ENCODE peak calls at places on chromosomes 6 and 20, in four cellular contexts. One of them, this sample, is unnamed.

GRCh38 chr20:52974155-52974554 is 2.0 kb downstream of the TSHZ2 start:
- DNase-seq in K562: no peak
- DNase-seq in HepG2: no peak
- DNase-seq in Panc1: no peak
- DNase-seq in this sample: no peak

GRCh38 chr6:132096245-132096644 is 145.1 kb upstream of the CCN2 start:
- DNase-seq in Panc1: no peak
- DNase-seq in HepG2: peak
- DNase-seq in K562: no peak
- DNase-seq in this sample: no peak

GRCh38 chr20:9235518-9235917 is 166.6 kb downstream of the PLCB4 start:
- DNase-seq in HepG2: no peak
- DNase-seq in Panc1: no peak
- DNase-seq in K562: no peak
- DNase-seq in this sample: no peak

GRCh38 chr20:18831830-18832229 is 18.2 kb downstream of the SCP2D1 start:
- DNase-seq in HepG2: no peak
- DNase-seq in K562: no peak
- DNase-seq in Panc1: no peak
- DNase-seq in this sample: no peak

GRCh38 chr6:101011165-101011564 is 130.0 kb upstream of the ASCC3 start:
- DNase-seq in HepG2: no peak
- DNase-seq in Panc1: no peak
- DNase-seq in K562: no peak
- DNase-seq in this sample: no peak

GRCh38 chr20:13141541-13141940 is 79.5 kb upstream of the ISM1 start:
- DNase-seq in HepG2: no peak
- DNase-seq in K562: no peak
- DNase-seq in Panc1: no peak
- DNase-seq in this sample: no peak

GRCh38 chr20:53581444-53582311 is 12.0 kb downstream of the ZNF217 start:
- DNase-seq in HepG2: no peak
- DNase-seq in Panc1: no peak
- DNase-seq in K562: no peak
- DNase-seq in this sample: no peak

GRCh38 chr6:37705239-37706051 is 7.8 kb upstream of the MDGA1 start:
- DNase-seq in K562: peak
- DNase-seq in HepG2: no peak
- DNase-seq in Panc1: no peak
- DNase-seq in this sample: no peak

GRCh38 chr6:37489697-37490336 is 9.9 kb downstream of the CCDC167 start:
- DNase-seq in K562: peak
- DNase-seq in Panc1: no peak
- DNase-seq in HepG2: peak
- DNase-seq in this sample: no peak

GRCh38 chr6:170344631-170345576 is 38.3 kb downstream of the FAM120B start:
- DNase-seq in HepG2: peak
- DNase-seq in K562: no peak
- DNase-seq in Panc1: no peak
- DNase-seq in this sample: peak

GRCh38 chr20:51695574-51696303 is 72.5 kb downstream of the ATP9A start:
- DNase-seq in K562: no peak
- DNase-seq in HepG2: peak
- DNase-seq in Panc1: no peak
- DNase-seq in this sample: no peak

GRCh38 chr6:14366315-14366714 is 248.7 kb downstream of the CD83 start:
- DNase-seq in K562: no peak
- DNase-seq in HepG2: no peak
- DNase-seq in Panc1: no peak
- DNase-seq in this sample: no peak

GRCh38 chr6:76792394-76792793 is 670.9 kb downstream of the HTR1B start:
- DNase-seq in HepG2: no peak
- DNase-seq in K562: no peak
- DNase-seq in Panc1: no peak
- DNase-seq in this sample: no peak

GRCh38 chr6:53567701-53568100 is 22.8 kb upstream of the GCLC start:
- DNase-seq in K562: no peak
- DNase-seq in HepG2: no peak
- DNase-seq in Panc1: no peak
- DNase-seq in this sample: no peak

GRCh38 chr6:53565886-53566285 is 21.0 kb upstream of the GCLC start:
- DNase-seq in K562: no peak
- DNase-seq in HepG2: no peak
- DNase-seq in Panc1: no peak
- DNase-seq in this sample: no peak

GRCh38 chr6:53566755-53567154 is 21.9 kb upstream of the GCLC start:
- DNase-seq in HepG2: no peak
- DNase-seq in Panc1: no peak
- DNase-seq in K562: no peak
- DNase-seq in this sample: no peak

GRCh38 chr6:53573299-53573698 is 28.4 kb upstream of the GCLC start:
- DNase-seq in HepG2: no peak
- DNase-seq in Panc1: no peak
- DNase-seq in K562: peak
- DNase-seq in this sample: no peak

GRCh38 chr6:53568776-53569616 is 24.1 kb upstream of the GCLC start:
- DNase-seq in HepG2: no peak
- DNase-seq in Panc1: no peak
- DNase-seq in K562: no peak
- DNase-seq in this sample: no peak
- TF ChIP-seq TCF7L2 in HepG2: no peak
- TF ChIP-seq TCF7L2 in Panc1: no peak
- TF ChIP-seq TCF7L2 in K562: no peak
- TF ChIP-seq TCF7L2 in this sample: no peak

GRCh38 chr6:44054635-44055559 is 72.4 kb downstream of the MRPL14 start:
- DNase-seq in K562: no peak
- DNase-seq in HepG2: no peak
- DNase-seq in Panc1: no peak
- DNase-seq in this sample: no peak
- TF ChIP-seq TCF7L2 in K562: no peak
- TF ChIP-seq TCF7L2 in HepG2: no peak
- TF ChIP-seq TCF7L2 in Panc1: no peak
- TF ChIP-seq TCF7L2 in this sample: no peak

GRCh38 chr6:69894578-69895347 is 28.4 kb downstream of the COL19A1 start:
- DNase-seq in K562: no peak
- DNase-seq in HepG2: no peak
- DNase-seq in Panc1: no peak
- DNase-seq in this sample: no peak
- TF ChIP-seq TCF7L2 in K562: no peak
- TF ChIP-seq TCF7L2 in HepG2: no peak
- TF ChIP-seq TCF7L2 in Panc1: no peak
- TF ChIP-seq TCF7L2 in this sample: no peak

DNA sequence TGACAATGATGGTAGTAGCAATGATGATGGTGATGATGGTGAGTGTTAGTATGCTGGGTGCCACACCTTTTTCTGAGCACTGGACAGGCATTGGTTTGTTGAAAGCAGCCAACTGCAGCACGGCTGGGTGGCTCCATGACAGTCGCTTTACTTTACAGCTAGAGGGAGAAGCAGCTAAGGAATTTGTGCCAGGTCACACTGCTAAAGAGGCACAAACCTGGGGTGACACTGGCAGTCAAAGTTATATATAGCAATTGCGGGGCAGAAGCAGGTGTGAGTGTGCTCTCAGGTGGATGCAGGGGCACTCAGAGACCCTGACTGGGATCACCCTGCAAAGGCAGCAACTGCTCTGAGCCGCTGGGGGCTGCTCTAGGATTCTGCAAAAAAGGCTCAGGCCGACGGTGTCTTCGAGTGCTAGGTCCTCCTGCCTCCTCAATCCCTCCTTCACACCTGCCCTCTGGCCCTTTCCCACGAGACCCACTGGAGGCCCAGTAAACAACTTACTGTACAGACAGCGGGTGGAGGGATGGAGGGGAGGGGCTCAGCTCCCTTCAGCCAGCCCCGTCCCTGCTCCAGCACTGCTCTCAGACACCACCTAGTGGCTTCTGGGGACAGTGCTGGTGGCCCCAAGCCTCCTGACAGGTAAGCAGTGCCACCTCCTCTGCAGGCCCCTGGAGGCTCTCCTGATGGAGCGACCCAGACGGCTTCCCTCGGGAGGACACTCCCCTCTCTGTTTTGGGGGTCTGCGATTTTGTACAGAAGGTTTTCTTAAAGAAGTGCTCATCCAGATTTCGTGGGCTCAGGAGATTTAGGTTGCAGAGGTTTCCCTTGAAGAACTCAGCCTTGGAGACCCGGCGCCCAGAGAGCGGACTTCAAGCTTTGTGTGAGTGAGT is 4.4 kb upstream of the RPS21 start:
- DNase-seq in HepG2: peak
- DNase-seq in Panc1: no peak
- DNase-seq in K562: peak
- DNase-seq in this sample: peak
- TF ChIP-seq TCF7L2 in HepG2: no peak
- TF ChIP-seq TCF7L2 in Panc1: no peak
- TF ChIP-seq TCF7L2 in K562: no peak
- TF ChIP-seq TCF7L2 in this sample: no peak

DNA sequence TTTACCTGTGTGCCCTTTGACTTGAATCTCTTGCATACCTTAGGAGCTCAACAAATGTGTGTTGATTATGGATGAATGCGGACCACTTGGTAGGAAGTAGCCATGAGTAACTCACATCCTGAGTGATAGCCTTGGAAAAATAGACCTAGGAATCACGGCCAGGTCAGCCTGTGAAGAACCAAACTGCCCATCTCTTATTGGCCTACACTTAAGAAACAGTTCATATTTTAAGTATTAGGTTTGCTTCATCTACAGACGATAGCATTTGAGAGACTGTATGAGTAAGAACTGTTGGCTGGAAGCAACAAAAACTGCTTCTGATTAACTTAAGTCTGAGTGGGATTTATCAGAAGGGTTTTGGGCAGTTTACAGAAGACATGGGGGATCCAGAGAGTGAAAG is 320.1 kb upstream of the PRND start:
- DNase-seq in K562: no peak
- DNase-seq in HepG2: no peak
- DNase-seq in Panc1: no peak
- DNase-seq in this sample: no peak
- TF ChIP-seq TCF7L2 in K562: no peak
- TF ChIP-seq TCF7L2 in HepG2: no peak
- TF ChIP-seq TCF7L2 in Panc1: no peak
- TF ChIP-seq TCF7L2 in this sample: no peak